ENCODE peak calls at places on chromosomes 4 and X, in seven cellular contexts. A, E, X, N, S, C and M are unnamed samples.

GRCh38 chrX:110317079-110317819 is 636 bp downstream of the AMMECR1 start:
- DNase-seq in C (peak; percentile 46), X (peak; percentile 18), A (no peak), N (peak; percentile 49), E (no peak), S (no peak), M (no peak)

GRCh38 chr4:101961144-101961543 is 170.6 kb downstream of the BANK1 start:
- DNase-seq in N (peak; percentile 55), C (peak; percentile 36), A (no peak), S (no peak), X (no peak), E (peak; percentile 67), M (no peak)

GRCh38 chrX:46758163-46758955 is 559 bp downstream of the SLC9A7 start:
- DNase-seq in X (no peak), N (peak; percentile 39), S (no peak), E (peak; percentile 27), C (no peak), A (no peak), M (no peak)

GRCh38 chr4:168659971-168660465 is 163.2 kb downstream of the PALLD start:
- DNase-seq in S (no peak), E (no peak), A (no peak), X (no peak), C (no peak), N (no peak), M (peak; percentile 26)

GRCh38 chr4:99845708-99846469 is 29.3 kb downstream of the DAPP1 start:
- DNase-seq in S (no peak), C (no peak), X (no peak), E (no peak), N (no peak), A (no peak), M (no peak)

GRCh38 chr4:99537674-99538073 is 26.2 kb downstream of the TRMT10A start:
- DNase-seq in S (no peak), A (no peak), E (no peak), C (no peak), N (no peak), X (no peak), M (no peak)

GRCh38 chr4:113790478-113790877 is 28.9 kb upstream of the CAMK2D start:
- DNase-seq in E (no peak), X (no peak), A (no peak), N (no peak), S (no peak), C (no peak), M (no peak)

GRCh38 chr4:155407480-155407879 is 30.7 kb upstream of the MAP9 start:
- DNase-seq in S (no peak), C (no peak), A (no peak), N (no peak), E (peak; percentile 9), X (no peak), M (no peak)

GRCh38 chr4:167578906-167579305 is 344.6 kb upstream of the SPOCK3 start:
- DNase-seq in E (no peak), S (no peak), A (no peak), C (no peak), X (no peak), N (no peak), M (no peak)

GRCh38 chrX:16708016-16708415 is 4.5 kb downstream of the CTPS2 start:
- DNase-seq in C (no peak), S (no peak), N (no peak), E (peak; percentile 62), X (no peak), A (no peak), M (no peak)

GRCh38 chrX:115322375-115322774 is 32.9 kb downstream of the LUZP4 start:
- DNase-seq in N (no peak), E (no peak), X (no peak), C (no peak), A (no peak), S (no peak), M (no peak)

GRCh38 chr4:173217075-173217474 is 48.5 kb downstream of the GALNT7 start:
- DNase-seq in X (no peak), E (no peak), S (no peak), C (no peak), A (no peak), N (no peak), M (no peak)

GRCh38 chr4:3373468-3373867 is 68.3 kb upstream of the HGFAC start:
- DNase-seq in A (no peak), E (no peak), S (no peak), X (no peak), C (peak; percentile 41), N (no peak), M (no peak)

GRCh38 chrX:30513284-30513683 is 64.3 kb downstream of the TASL start:
- DNase-seq in X (no peak), N (peak; percentile 18), C (no peak), S (no peak), A (no peak), E (no peak), M (no peak)

GRCh38 chrX:136183917-136184316 is 36.6 kb downstream of the FHL1 start:
- DNase-seq in C (no peak), S (no peak), N (peak; percentile 64), X (no peak), A (no peak), E (no peak), M (no peak)

GRCh38 chr4:182062936-182063335 is 180.3 kb upstream of the TENM3 start:
- DNase-seq in E (peak; percentile 95), S (no peak), N (peak; percentile 75), A (peak; percentile 61), C (no peak), X (no peak), M (peak; percentile 65)

GRCh38 chrX:136768469-136769084 is 12.2 kb downstream of the ARHGEF6 start:
- DNase-seq in C (peak; percentile 48), E (peak; percentile 94), A (peak; percentile 63), S (no peak), N (peak; percentile 76), X (peak; percentile 22), M (peak; percentile 90)

GRCh38 chrX:68833448-68833805 is 4.6 kb downstream of the EFNB1 start:
- DNase-seq in N (no peak), X (no peak), E (no peak), S (no peak), C (no peak), A (no peak), M (no peak)

GRCh38 chrX:47662144-47662657 is 3.2 kb upstream of the UXT start:
- DNase-seq in X (no peak), C (no peak), S (no peak), A (peak; percentile 90), N (peak; percentile 71), E (peak; percentile 87), M (peak; percentile 90)

GRCh38 chrX:53494427-53494826 is 60.3 kb upstream of the HSD17B10 start:
- DNase-seq in C (no peak), S (no peak), N (peak; percentile 57), E (no peak), A (no peak), X (no peak), M (peak; percentile 13)

GRCh38 chr4:73523126-73523525 is 41.6 kb downstream of the AFM start:
- DNase-seq in X (no peak), A (no peak), E (no peak), N (no peak), S (no peak), C (no peak), M (no peak)

GRCh38 chr4:73525611-73526010 is 44.1 kb downstream of the AFM start:
- DNase-seq in E (no peak), N (no peak), C (no peak), S (no peak), A (no peak), X (no peak), M (no peak)

GRCh38 chr4:73518340-73518739 is 36.8 kb downstream of the AFM start:
- DNase-seq in S (no peak), A (no peak), X (no peak), C (no peak), E (no peak), N (no peak), M (no peak)

GRCh38 chr4:73520821-73521220 is 39.3 kb downstream of the AFM start:
- DNase-seq in C (no peak), X (no peak), S (no peak), N (peak; percentile 17), E (peak; percentile 63), A (peak; percentile 14), M (peak; percentile 89)
- H3K4me3 ChIP-seq in C (no peak overlapping the region), X (no peak overlapping the region), S (no peak overlapping the region), N (no peak overlapping the region), E (no peak overlapping the region), A (no peak overlapping the region), M (no peak overlapping the region)

DNA sequence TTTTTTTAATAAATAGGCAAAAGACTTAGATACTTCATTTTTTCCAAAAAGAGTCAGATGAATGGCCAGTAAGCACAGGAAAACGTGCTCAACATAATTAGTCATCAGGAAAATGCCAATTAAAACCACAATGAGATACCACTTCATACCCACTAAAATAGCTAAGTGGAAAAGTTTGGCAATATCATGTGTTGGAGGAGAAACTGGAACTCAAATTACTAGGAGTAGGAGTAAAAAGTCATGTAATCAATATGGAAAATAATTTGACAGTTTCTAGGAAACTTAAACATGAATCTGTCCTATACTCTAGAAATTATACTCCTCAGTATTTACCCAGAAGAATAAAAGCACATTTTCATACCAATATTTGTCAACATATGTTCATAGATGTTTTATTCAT is 449.8 kb downstream of the INPP4B start:
- DNase-seq in X (no peak), A (no peak), C (no peak), S (no peak), E (peak; percentile 64), N (no peak), M (no peak)
- H3K4me3 ChIP-seq in X (no peak overlapping the region), A (no peak overlapping the region), C (no peak overlapping the region), S (no peak overlapping the region), E (no peak overlapping the region), N (no peak overlapping the region), M (no peak overlapping the region)

DNA sequence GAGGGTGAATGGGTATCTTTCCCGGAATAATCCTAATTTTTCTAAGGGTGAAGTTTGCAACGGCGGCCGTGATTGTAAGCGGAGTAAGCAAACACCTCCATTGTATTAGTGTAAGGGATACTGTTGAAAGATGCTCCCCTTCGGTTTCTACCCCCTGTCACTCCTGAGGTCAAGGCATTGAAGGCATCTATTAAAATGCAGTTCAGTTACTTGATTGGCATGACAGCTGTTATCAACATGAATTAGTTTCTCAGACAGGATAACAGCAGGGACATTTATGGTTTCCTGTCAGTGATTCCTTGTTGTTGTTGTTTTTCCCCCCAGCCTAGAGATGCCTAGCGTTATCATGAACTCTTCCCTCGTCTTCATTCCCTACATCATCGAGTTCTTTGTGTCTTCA is 552 bp downstream of the SLC25A14 start:
- DNase-seq in C (no peak), N (no peak), S (no peak), X (no peak), A (no peak), E (no peak), M (no peak)
- H3K4me3 ChIP-seq in C (peak overlapping the region; percentile 70), N (peak overlapping the region; percentile 89), S (peak overlapping the region; percentile 67), X (peak overlapping the region; percentile 81), A (peak overlapping the region; percentile 78), E (peak overlapping the region; percentile 73), M (peak overlapping the region; percentile 73)

GRCh38 chrX:153725832-153726285 is 1.2 kb downstream of the ABCD1 start:
- DNase-seq in E (no peak), N (no peak), X (no peak), C (no peak), A (no peak), S (no peak), M (no peak)

GRCh38 chrX:153728951-153729631 is 4.4 kb downstream of the ABCD1 start:
- DNase-seq in E (no peak), C (no peak), S (no peak), N (no peak), X (no peak), A (no peak), M (no peak)

GRCh38 chrX:153728095-153728494 is 3.4 kb downstream of the ABCD1 start:
- DNase-seq in N (no peak), A (no peak), E (no peak), X (no peak), C (no peak), S (no peak), M (no peak)

GRCh38 chrX:153726286-153727107 is 1.8 kb downstream of the ABCD1 start:
- DNase-seq in X (peak; percentile 64), S (peak; percentile 48), C (peak; percentile 83), N (peak; percentile 56), E (peak; percentile 63), A (no peak), M (no peak)

GRCh38 chrX:153727108-153727931 is 2.7 kb downstream of the ABCD1 start:
- DNase-seq in E (peak; percentile 24), S (no peak), A (no peak), N (peak; percentile 31), C (peak; percentile 56), X (peak; percentile 62), M (no peak)
- H3K4me3 ChIP-seq in E (no peak overlapping the region), S (no peak overlapping the region), A (peak overlapping the region; percentile 27), N (peak overlapping the region; percentile 74), C (peak overlapping the region; percentile 72), X (peak overlapping the region; percentile 81), M (peak overlapping the region; percentile 22)